ENCODE peak calls at places on chromosomes 11 and 22, in eight cellular contexts. V is A549; A is NCI-H1092; O is Jurkat, Clone E6-1; M is MCF 10A; F is PC-9; L is kidney glomerular epithelial cell; D is psoas muscle. E is an unnamed sample.

GRCh38 chr22:28497188-28497587 is 182.5 kb downstream of the TTC28 start:
- DNase-seq in V (no peak), A (no peak), O (no peak), M (no peak), F (no peak), L (peak), D (no peak), E (no peak)

GRCh38 chr11:117743121-117743815 is 53.7 kb downstream of the DSCAML1 start:
- DNase-seq in V (no peak), A (peak), O (no peak), M (peak), F (no peak), L (no peak), D (no peak), E (no peak)

GRCh38 chr11:2901854-2902783 is 16.5 kb upstream of the CDKN1C start:
- DNase-seq in V (peak), A (peak), O (peak), M (peak), F (peak), L (peak), D (peak), E (peak)

GRCh38 chr11:44085330-44085729 is 10.1 kb upstream of the EXT2 start:
- DNase-seq in V (no peak), A (no peak), O (no peak), M (no peak), F (no peak), L (no peak), D (no peak), E (no peak)

GRCh38 chr22:37215890-37216289 is 3.6 kb upstream of the SSTR3 start:
- DNase-seq in V (no peak), A (no peak), O (no peak), M (no peak), F (no peak), L (no peak), D (no peak), E (no peak)

GRCh38 chr11:2825886-2826678 is 59.5 kb downstream of the CDKN1C start:
- DNase-seq in V (peak), A (no peak), O (no peak), M (peak), F (peak), L (peak), D (peak), E (no peak)

GRCh38 chr11:107929611-107930200 is 1.5 kb downstream of the RAB39A start:
- DNase-seq in V (no peak), A (no peak), O (no peak), M (no peak), F (no peak), L (no peak), D (no peak), E (no peak)

GRCh38 chr11:65206441-65206841 is 24.7 kb downstream of the CAPN1 start:
- DNase-seq in V (no peak), A (no peak), O (no peak), M (no peak), F (no peak), L (no peak), D (no peak), E (no peak)

GRCh38 chr22:32994046-32994827 is 63.9 kb downstream of the SYN3 start:
- DNase-seq in V (no peak), A (no peak), O (no peak), M (no peak), F (no peak), L (no peak), D (peak), E (peak)

GRCh38 chr22:42693055-42693762 is 27.5 kb downstream of the A4GALT start:
- DNase-seq in V (no peak), A (no peak), O (no peak), M (no peak), F (no peak), L (no peak), D (no peak), E (no peak)

GRCh38 chr11:47186937-47187681 is 875 bp upstream of the PACSIN3 start:
- DNase-seq in V (no peak), A (no peak), O (peak), M (no peak), F (peak), L (peak), D (peak), E (peak)

GRCh38 chr11:27213232-27213660 is 149.8 kb downstream of the CCDC34 start:
- DNase-seq in V (no peak), A (no peak), O (no peak), M (peak), F (peak), L (peak), D (no peak), E (no peak)

GRCh38 chr11:316031-316701 is 2.3 kb downstream of the IFITM1 start:
- DNase-seq in V (no peak), A (no peak), O (no peak), M (no peak), F (no peak), L (no peak), D (no peak), E (peak)

GRCh38 chr11:104594228-104594958 is 303.9 kb downstream of the CASP12 start:
- DNase-seq in V (no peak), A (no peak), O (no peak), M (peak), F (no peak), L (peak), D (no peak), E (no peak)

GRCh38 chr22:37485006-37485713 is 1.0 kb downstream of the MFNG start:
- DNase-seq in V (no peak), A (no peak), O (peak), M (no peak), F (no peak), L (no peak), D (no peak), E (no peak)

GRCh38 chr22:24099661-24100060 is 81.6 kb upstream of the SUSD2 start:
- DNase-seq in V (no peak), A (no peak), O (no peak), M (no peak), F (no peak), L (no peak), D (no peak), E (no peak)

E was measured in WTC11.